ENCODE peak calls at places on chromosomes 16 and 17, in ten cellular contexts. H is IMR-90, S is mammary epithelial cell, N is choroid plexus epithelial cell, G is AG09309, B is adrenal gland, X is lung, E is uterus, L is tibial nerve, J is retinal pigment epithelial cell. U is an unnamed sample.

GRCh38 chr17:66855204-66855603 is 20.3 kb downstream of the CACNG5 start:
- DNase-seq in J (no peak), L (no peak), B (no peak), X (no peak), S (no peak), H (no peak), G (no peak), N (no peak), E (no peak), U (no peak)

GRCh38 chr17:2335726-2336214 is 487 bp downstream of the TSR1 start:
- DNase-seq in B (no peak), G (no peak), E (no peak), X (no peak), N (no peak), S (no peak), J (no peak), H (no peak), L (no peak), U (no peak)

GRCh38 chr17:8022358-8023038 is 16.4 kb upstream of the ALOX15B start:
- DNase-seq in J (no peak), E (no peak), B (no peak), S (peak; percentile 82), G (no peak), L (no peak), N (peak; percentile 36), X (no peak), H (peak; percentile 15), U (no peak)

GRCh38 chr16:89410794-89411309 is 79.5 kb downstream of the ANKRD11 start:
- DNase-seq in H (peak; percentile 86), X (peak; percentile 73), G (peak; percentile 61), J (peak; percentile 94), E (no peak), L (peak; percentile 52), N (peak; percentile 98), B (peak; percentile 65), S (peak; percentile 67), U (no peak)

GRCh38 chr17:17125136-17126084 is 80.7 kb downstream of the PLD6 start:
- DNase-seq in L (no peak), H (no peak), N (peak; percentile 47), G (no peak), B (no peak), X (no peak), E (no peak), S (no peak), J (no peak), U (no peak)

GRCh38 chr17:4881761-4882555 is 17.4 kb upstream of the C17orf107 start:
- DNase-seq in N (peak; percentile 61), G (no peak), J (no peak), H (peak; percentile 12), B (peak; percentile 50), S (peak; percentile 63), E (no peak), X (peak; percentile 63), L (no peak), U (no peak)

GRCh38 chr17:68578236-68578635 is 22.9 kb downstream of the FAM20A start:
- DNase-seq in G (no peak), L (no peak), S (no peak), E (no peak), B (no peak), N (no peak), J (no peak), H (no peak), X (no peak), U (no peak)

GRCh38 chr17:81027591-81028505 is 7.1 kb upstream of the BAIAP2 start:
- DNase-seq in X (no peak), E (no peak), L (no peak), N (no peak), H (no peak), S (no peak), B (no peak), J (no peak), G (no peak), U (no peak)

GRCh38 chr17:28720247-28720996 is 637 bp downstream of the RPL23A start:
- DNase-seq in J (peak; percentile 7), E (no peak), N (no peak), H (no peak), S (no peak), G (no peak), L (no peak), B (no peak), X (no peak), U (no peak)

GRCh38 chr17:77332981-77333685 is 192.4 kb downstream of the SEC14L1 start:
- DNase-seq in H (peak; percentile 92), X (peak; percentile 25), S (peak; percentile 90), E (no peak), N (peak; percentile 70), G (peak; percentile 88), B (no peak), J (no peak), L (peak; percentile 8), U (no peak)

GRCh38 chr17:20234266-20234665 is 225.1 kb downstream of the SPECC1 start:
- DNase-seq in N (no peak), H (no peak), J (no peak), L (no peak), G (no peak), E (no peak), S (no peak), B (no peak), X (no peak), U (no peak)
- TF ChIP-seq CTCF in N (no peak), H (no peak), J (no peak), L (no peak), G (no peak), E (no peak), S (no peak), B (no peak), X (no peak), U (no peak)

GRCh38 chr16:67001726-67002125 is 13.3 kb downstream of the CES4A start:
- DNase-seq in E (no peak), J (no peak), S (no peak), H (no peak), L (no peak), X (no peak), B (no peak), G (no peak), N (no peak), U (no peak)

GRCh38 chr16:66996324-66996982 is 8.1 kb downstream of the CES4A start:
- DNase-seq in H (peak; percentile 80), X (peak; percentile 75), S (peak; percentile 66), B (peak; percentile 73), G (peak; percentile 57), N (peak; percentile 88), J (peak; percentile 11), L (peak; percentile 78), E (peak; percentile 76), U (peak; percentile 93)

GRCh38 chr16:67000384-67001158 is 12.2 kb downstream of the CES4A start:
- DNase-seq in L (peak; percentile 60), B (peak; percentile 57), G (no peak), X (peak; percentile 66), E (peak; percentile 61), N (peak; percentile 37), J (no peak), S (no peak), H (no peak), U (no peak)

GRCh38 chr16:66996983-66997358 is 8.6 kb downstream of the CES4A start:
- DNase-seq in L (no peak), J (no peak), B (no peak), H (no peak), E (no peak), S (no peak), G (no peak), N (no peak), X (no peak), U (no peak)

GRCh38 chr16:67001159-67001486 is 12.7 kb downstream of the CES4A start:
- DNase-seq in G (no peak), B (no peak), S (no peak), X (no peak), H (no peak), N (no peak), J (no peak), L (no peak), E (no peak), U (no peak)
- H3K4me3 ChIP-seq in G (peak overlapping the region; percentile 53), B (peak overlapping the region; percentile 64), S (no peak overlapping the region), X (no peak overlapping the region), H (peak overlapping the region; percentile 23), N (peak overlapping the region; percentile 43), J (peak overlapping the region; percentile 17), L (peak overlapping the region; percentile 70), E (peak overlapping the region; percentile 40), U (no peak overlapping the region)

GRCh38 chr16:26740771-26741170 is 326.0 kb upstream of the C16orf82 start:
- DNase-seq in G (no peak), N (no peak), J (no peak), H (no peak), X (no peak), L (no peak), S (no peak), E (no peak), B (no peak), U (no peak)

GRCh38 chr16:26736084-26736483 is 330.6 kb upstream of the C16orf82 start:
- DNase-seq in H (no peak), G (no peak), N (no peak), S (no peak), J (no peak), E (no peak), L (no peak), B (no peak), X (no peak), U (no peak)

GRCh38 chr16:26742040-26742439 is 324.7 kb upstream of the C16orf82 start:
- DNase-seq in B (no peak), H (no peak), G (no peak), N (no peak), E (no peak), J (no peak), L (no peak), S (no peak), X (no peak), U (no peak)
- TF ChIP-seq CTCF in B (no peak), H (no peak), G (no peak), N (no peak), E (no peak), J (no peak), L (no peak), S (no peak), X (no peak), U (no peak)

DNA sequence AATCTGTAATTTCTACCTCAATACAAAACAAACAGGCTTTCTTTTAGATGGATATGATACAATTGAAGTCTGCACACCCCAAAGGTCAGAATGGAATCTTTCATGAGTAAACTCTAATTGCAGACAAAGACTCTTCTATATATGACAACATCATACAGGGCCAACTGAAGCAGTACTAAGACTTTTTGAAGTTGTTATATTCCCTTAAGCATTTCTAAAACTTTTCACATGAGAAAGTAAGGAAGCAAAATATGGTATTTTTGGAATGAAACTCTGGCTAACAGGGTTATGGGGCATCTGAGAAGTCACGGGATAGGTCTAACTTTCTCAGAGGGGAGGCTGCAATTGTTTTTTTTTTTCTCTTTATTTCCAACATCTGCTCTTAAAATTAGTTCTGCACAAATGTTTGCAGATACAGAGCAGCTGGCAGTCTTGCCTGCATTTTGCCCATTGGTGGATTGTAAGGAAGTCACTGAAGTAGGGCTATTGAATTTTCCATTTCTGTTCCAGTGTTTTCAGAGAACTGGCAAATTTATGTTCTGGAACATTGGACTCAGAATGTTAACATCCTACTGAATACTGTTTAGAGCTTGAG is 59.1 kb downstream of the SSH2 start:
- DNase-seq in N (peak; percentile 43), B (no peak), E (no peak), H (no peak), X (no peak), S (no peak), J (no peak), G (no peak), L (no peak), U (no peak)
- H3K4me3 ChIP-seq in N (no peak overlapping the region), B (no peak overlapping the region), E (no peak overlapping the region), H (no peak overlapping the region), X (no peak overlapping the region), S (no peak overlapping the region), J (no peak overlapping the region), G (no peak overlapping the region), L (no peak overlapping the region), U (no peak overlapping the region)

GRCh38 chr16:50381679-50382440 is 13.1 kb upstream of the BRD7 start:
- DNase-seq in B (no peak), H (no peak), E (no peak), J (no peak), X (no peak), G (no peak), N (no peak), L (no peak), S (no peak), U (no peak)
- TF ChIP-seq CTCF in B (no peak), H (no peak), E (no peak), J (no peak), X (no peak), G (no peak), N (peak; percentile 22), L (no peak), S (no peak), U (peak; percentile 31)

U was measured in epithelial cell of proximal tubule.